ENCODE peak calls at places on chromosome 2, in four cellular contexts. D, R, L and Y are unnamed samples.

GRCh38 chr2:195318440-195319111 is 338.4 kb upstream of the SLC39A10 start:
- DNase-seq in D (peak; percentile 34), L (peak; percentile 48), R (peak; percentile 41), Y (no peak)

GRCh38 chr2:38835015-38835601 is 40.6 kb downstream of the DHX57 start:
- DNase-seq in D (no peak), L (no peak), R (peak; percentile 55), Y (no peak)

GRCh38 chr2:101173707-101174295 is 22.6 kb upstream of the TBC1D8 start:
- DNase-seq in R (no peak), L (no peak), D (no peak), Y (no peak)

GRCh38 chr2:167944825-167945659 is 302.4 kb downstream of the STK39 start:
- DNase-seq in L (no peak), D (peak; percentile 74), R (no peak), Y (no peak)

GRCh38 chr2:211617803-211618202 is 920.8 kb downstream of the ERBB4 start:
- DNase-seq in R (no peak), L (no peak), D (no peak), Y (no peak)

GRCh38 chr2:146990311-146990781 is 854.5 kb upstream of the ACVR2A start:
- DNase-seq in L (no peak), D (no peak), R (no peak), Y (no peak)

GRCh38 chr2:725464-725863 is 48.3 kb upstream of the TMEM18 start:
- DNase-seq in R (no peak), D (no peak), L (no peak), Y (no peak)

GRCh38 chr2:240462073-240462703 is 26.7 kb downstream of the GPC1 start:
- DNase-seq in R (no peak), L (no peak), D (no peak), Y (peak; percentile 7)

GRCh38 chr2:101036562-101036961 is 34.5 kb downstream of the RPL31 start:
- DNase-seq in R (peak; percentile 33), L (peak; percentile 62), D (peak; percentile 22), Y (no peak)

GRCh38 chr2:197211881-197212342 is 98.7 kb downstream of the ANKRD44 start:
- DNase-seq in D (no peak), R (no peak), L (no peak), Y (no peak)

GRCh38 chr2:160241251-160242137 is 41.4 kb upstream of the ITGB6 start:
- DNase-seq in L (peak; percentile 45), R (no peak), D (no peak), Y (no peak)

GRCh38 chr2:27407798-27408491 is 1.4 kb downstream of the PPM1G start:
- DNase-seq in D (peak; percentile 57), R (peak; percentile 88), L (peak; percentile 85), Y (peak; percentile 51)

GRCh38 chr2:186017278-186017677 is 278.7 kb downstream of the FSIP2 start:
- DNase-seq in R (no peak), D (no peak), L (no peak), Y (no peak)

GRCh38 chr2:136130511-136130910 is 12.6 kb upstream of the CXCR4 start:
- DNase-seq in L (no peak), R (no peak), D (no peak), Y (no peak)

GRCh38 chr2:164867779-164868397 is 26.3 kb upstream of the COBLL1 start:
- DNase-seq in R (no peak), L (no peak), D (no peak), Y (no peak)

GRCh38 chr2:1991126-1991525 is 246.8 kb upstream of the PXDN start:
- DNase-seq in R (no peak), L (no peak), D (no peak), Y (no peak)

GRCh38 chr2:55620123-55620779 is 2.8 kb upstream of the PPP4R3B start:
- DNase-seq in D (peak; percentile 23), R (peak; percentile 63), L (peak; percentile 28), Y (peak; percentile 40)

GRCh38 chr2:171793691-171794678 is 100.1 kb downstream of the SLC25A12 start:
- DNase-seq in R (no peak), L (no peak), D (no peak), Y (no peak)

GRCh38 chr2:177334940-177335543 is 57.5 kb upstream of the AGPS start:
- DNase-seq in D (peak; percentile 55), R (peak; percentile 72), L (peak; percentile 34), Y (no peak)

GRCh38 chr2:143425896-143426295 is 296.7 kb downstream of the ARHGAP15 start:
- DNase-seq in L (no peak), D (no peak), R (no peak), Y (no peak)

GRCh38 chr2:143431316-143431715 is 302.1 kb downstream of the ARHGAP15 start:
- DNase-seq in L (no peak), R (no peak), D (no peak), Y (no peak)

GRCh38 chr2:143429932-143430331 is 300.7 kb downstream of the ARHGAP15 start:
- DNase-seq in L (no peak), R (no peak), D (no peak), Y (no peak)

GRCh38 chr2:143426296-143426695 is 297.1 kb downstream of the ARHGAP15 start:
- DNase-seq in R (no peak), L (no peak), D (no peak), Y (no peak)

DNA sequence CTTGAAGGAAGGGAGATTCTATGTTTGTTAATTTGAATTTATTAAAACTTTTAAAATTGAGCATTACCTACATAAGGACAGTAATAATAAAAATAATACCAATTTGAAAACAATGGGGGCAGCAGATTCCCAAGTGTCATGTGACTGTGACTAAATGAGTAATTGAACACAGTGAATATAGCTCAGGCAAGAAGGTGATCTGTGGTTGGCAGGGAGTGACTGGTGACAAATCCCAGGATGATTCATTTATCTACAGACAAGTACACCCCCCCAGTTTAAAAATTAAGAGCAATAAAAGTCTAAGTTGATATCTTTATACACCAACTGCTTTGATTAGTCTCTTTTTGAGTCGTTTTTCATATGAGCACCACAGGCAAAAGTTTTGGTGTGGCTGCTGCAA is 299.5 kb downstream of the ARHGAP15 start:
- DNase-seq in R (no peak), D (no peak), L (no peak), Y (no peak)
- TF ChIP-seq FOXJ3 in R (no peak), D (no peak), L (no peak), Y (no peak)

DNA sequence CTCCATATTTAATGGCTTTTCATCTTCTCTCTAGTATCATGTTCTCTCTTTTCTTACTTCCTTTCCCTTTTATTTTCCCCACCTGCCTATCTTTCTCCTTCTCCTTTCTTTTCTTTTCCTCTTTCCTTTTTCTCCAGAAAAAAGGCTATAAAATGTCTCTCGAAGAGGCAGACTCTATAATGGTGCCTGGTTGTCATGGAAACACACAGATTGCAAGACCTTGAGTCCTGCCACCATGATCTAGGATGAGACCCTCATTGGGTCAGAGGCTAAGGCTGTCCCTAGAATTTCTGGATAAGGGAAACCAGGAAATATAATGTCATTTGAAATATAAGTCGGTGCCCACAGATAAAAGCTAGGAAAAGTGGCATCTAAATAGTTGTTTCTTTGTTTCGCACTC is 36.5 kb upstream of the LHCGR start:
- DNase-seq in D (no peak), R (no peak), L (no peak), Y (no peak)
- TF ChIP-seq FOXJ3 in D (no peak), R (no peak), L (no peak), Y (no peak)

GRCh38 chr2:214545881-214546280 is 135.0 kb downstream of the VWC2L start:
- DNase-seq in R (no peak), D (no peak), L (no peak), Y (no peak)

GRCh38 chr2:214543386-214543955 is 132.6 kb downstream of the VWC2L start:
- DNase-seq in L (no peak), D (no peak), R (no peak), Y (no peak)

GRCh38 chr2:214542251-214542650 is 131.4 kb downstream of the VWC2L start:
- DNase-seq in R (no peak), L (no peak), D (no peak), Y (no peak)

GRCh38 chr2:214537929-214538328 is 127.1 kb downstream of the VWC2L start:
- DNase-seq in D (no peak), R (no peak), L (no peak), Y (no peak)

DNA sequence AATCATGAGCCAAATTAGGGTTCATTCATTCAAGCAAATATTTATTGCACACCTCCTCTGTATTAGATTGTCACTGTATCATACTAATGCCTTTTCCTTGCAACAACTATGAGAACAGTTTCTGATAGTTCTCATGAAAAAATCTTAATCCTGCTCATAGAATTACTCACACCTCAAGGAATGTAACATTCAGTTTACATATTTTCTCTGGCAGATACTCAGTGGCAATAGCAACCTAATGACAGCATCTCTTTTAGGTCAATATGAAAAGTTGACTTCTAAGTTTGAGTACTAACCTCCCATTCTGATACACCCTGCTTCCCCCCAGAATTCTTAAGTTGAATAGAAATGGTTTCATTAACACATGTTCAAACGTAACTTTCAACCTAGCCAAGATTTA is 132.0 kb downstream of the VWC2L start:
- DNase-seq in L (no peak), R (no peak), D (no peak), Y (no peak)
- TF ChIP-seq FOXJ3 in L (no peak), R (no peak), D (no peak), Y (no peak)

DNA sequence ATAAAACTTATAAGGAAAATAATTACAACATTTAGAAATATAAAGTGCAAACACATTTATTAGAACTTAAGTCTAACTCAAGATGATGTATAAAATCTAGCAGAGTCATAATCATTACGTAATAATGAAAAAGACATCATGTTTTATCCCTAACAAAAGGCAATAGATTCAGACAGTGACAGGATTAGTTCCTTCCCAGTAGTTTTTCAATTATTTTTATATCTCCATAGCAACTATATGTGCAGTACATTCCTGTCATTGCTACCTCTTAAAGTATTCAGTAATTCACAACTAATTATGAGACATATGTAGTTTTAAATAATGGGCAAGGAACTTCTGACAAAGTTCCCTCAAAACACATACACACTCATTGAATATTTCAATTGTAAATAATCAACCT is 687.9 kb downstream of the CCDC85A start:
- DNase-seq in R (no peak), D (no peak), L (no peak), Y (no peak)
- TF ChIP-seq FOXJ3 in R (no peak), D (no peak), L (no peak), Y (no peak)